ENCODE peak calls at places on chromosomes 4 and X, in seven cellular contexts. G, D, Z, S, N, A and Q are unnamed samples.

GRCh38 chr4:90318208-90318607 is 191.0 kb downstream of the CCSER1 start:
- DNase-seq in G (no peak), A (no peak), Z (no peak), N (peak), S (no peak), D (no peak), Q (peak)

GRCh38 chr4:185396724-185397402 is at the start of gene ANKRD37:
- DNase-seq in G (no peak), Z (no peak), N (peak), A (no peak), S (no peak), D (no peak), Q (peak)

GRCh38 chr4:75710246-75710645 is 14.1 kb upstream of the USO1 start:
- DNase-seq in G (no peak), N (no peak), Z (no peak), S (no peak), A (no peak), D (no peak), Q (no peak)

GRCh38 chrX:40095588-40096394 is 2.0 kb downstream of the BCOR start:
- DNase-seq in G (no peak), Z (no peak), N (peak), A (no peak), S (peak), D (no peak), Q (no peak)

GRCh38 chr4:160129439-160129838 is 1026.6 kb downstream of the RAPGEF2 start:
- DNase-seq in G (no peak), S (no peak), A (no peak), Z (no peak), N (peak), D (no peak), Q (peak)

GRCh38 chr4:67393699-67394281 is 151.5 kb downstream of the CENPC start:
- DNase-seq in N (peak), Z (peak), D (no peak), S (peak), G (no peak), A (no peak), Q (no peak)

GRCh38 chrX:66200050-66200664 is 36.1 kb downstream of the HEPH start:
- DNase-seq in A (no peak), G (no peak), Z (no peak), D (no peak), S (no peak), N (no peak), Q (no peak)

GRCh38 chr4:118954246-118954645 is 65.6 kb downstream of the SYNPO2 start:
- DNase-seq in G (no peak), D (no peak), S (peak), N (no peak), A (no peak), Z (no peak), Q (no peak)

GRCh38 chrX:103309860-103310591 is 764 bp downstream of the BEX2 start:
- DNase-seq in S (no peak), A (no peak), D (no peak), Z (no peak), G (peak), N (peak), Q (no peak)

GRCh38 chr4:124514588-124514987 is 197.9 kb downstream of the ANKRD50 start:
- DNase-seq in A (no peak), D (no peak), G (no peak), Z (no peak), S (no peak), N (no peak), Q (peak)

GRCh38 chr4:102180080-102180479 is 165.2 kb downstream of the SLC39A8 start:
- DNase-seq in A (no peak), Z (no peak), D (no peak), S (no peak), G (no peak), N (no peak), Q (no peak)

GRCh38 chr4:25103423-25103822 is 56.8 kb downstream of the SEPSECS start:
- DNase-seq in N (no peak), Z (no peak), A (no peak), D (no peak), S (no peak), G (peak), Q (no peak)

GRCh38 chrX:20015422-20015821 is 24.6 kb upstream of the BCLAF3 start:
- DNase-seq in G (no peak), A (no peak), N (no peak), Z (no peak), S (peak), D (no peak), Q (no peak)

GRCh38 chr4:1153567-1154090 is 18.8 kb downstream of the SPON2 start:
- DNase-seq in A (no peak), Z (no peak), G (no peak), D (no peak), S (no peak), N (no peak), Q (no peak)

GRCh38 chrX:150581093-150581775 is 12.8 kb downstream of the MTM1 start:
- DNase-seq in N (no peak), G (no peak), D (no peak), Z (peak), A (no peak), S (no peak), Q (no peak)

GRCh38 chr4:128796934-128797333 is 12.6 kb upstream of the JADE1 start:
- DNase-seq in S (no peak), A (no peak), N (no peak), Z (no peak), D (no peak), G (no peak), Q (peak)

GRCh38 chr4:182192511-182193181 is 50.6 kb upstream of the TENM3 start:
- DNase-seq in G (no peak), S (no peak), A (no peak), N (no peak), Z (no peak), D (no peak), Q (no peak)

GRCh38 chr4:51885371-51885770 is 42.4 kb downstream of the DCUN1D4 start:
- DNase-seq in N (peak), G (no peak), A (no peak), S (peak), Z (peak), D (no peak), Q (peak)

GRCh38 chrX:11171956-11172355 is 60.8 kb downstream of the HCCS start:
- DNase-seq in G (no peak), Z (no peak), S (no peak), D (no peak), A (no peak), N (no peak), Q (no peak)

DNA sequence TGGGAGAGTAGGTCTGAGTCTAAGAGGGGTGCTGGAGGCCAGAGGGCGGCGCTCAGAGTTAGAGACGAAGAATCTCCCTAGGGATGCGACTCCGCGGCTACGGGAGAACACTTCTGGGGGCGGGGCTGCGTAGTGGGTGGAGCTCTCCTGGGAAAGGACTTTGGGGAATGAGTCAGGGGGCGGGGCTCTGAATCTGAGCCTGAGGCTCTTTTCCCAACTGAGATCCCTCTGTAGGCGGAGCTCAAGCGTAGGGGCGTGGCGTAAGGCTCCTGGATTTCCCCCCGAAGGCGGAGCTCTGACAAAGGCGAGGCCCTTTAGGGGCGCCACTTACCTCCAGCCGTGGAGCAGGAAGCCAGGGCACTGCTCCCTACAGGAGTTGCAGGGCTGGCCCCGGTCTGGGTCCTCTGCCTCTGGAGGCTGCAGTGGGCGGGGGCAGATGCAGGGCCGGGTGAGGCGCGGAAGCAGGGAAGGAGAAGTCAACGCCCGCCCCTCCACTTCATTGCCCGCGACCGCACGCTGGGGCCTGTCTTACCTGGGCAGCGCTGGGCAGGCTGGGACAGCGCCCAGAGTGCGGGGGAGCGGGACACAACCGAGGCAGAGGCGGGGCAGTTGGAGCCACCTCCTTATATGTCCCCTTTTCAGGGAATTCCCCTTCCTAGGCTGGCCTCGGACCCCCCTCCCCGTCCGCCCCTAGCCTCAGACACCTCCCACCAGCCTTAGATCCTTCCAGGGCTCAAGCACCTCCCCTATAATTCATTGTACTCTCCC is 1.7 kb downstream of the PRICKLE3 start:
- DNase-seq in Z (peak), N (peak), G (peak), S (peak), D (peak), A (peak), Q (peak)
- TF ChIP-seq CTCF in Z (no peak), N (no peak), G (no peak), S (no peak), D (no peak), A (no peak), Q (no peak)

GRCh38 chrX:68686684-68687045 is 39.2 kb downstream of the STARD8 start:
- DNase-seq in G (no peak), Z (peak), S (no peak), A (peak), D (no peak), N (peak), Q (no peak)
- H3K4me3 ChIP-seq in G (peak), Z (peak), S (no peak), A (no peak), D (no peak), N (no peak), Q (peak)

DNA sequence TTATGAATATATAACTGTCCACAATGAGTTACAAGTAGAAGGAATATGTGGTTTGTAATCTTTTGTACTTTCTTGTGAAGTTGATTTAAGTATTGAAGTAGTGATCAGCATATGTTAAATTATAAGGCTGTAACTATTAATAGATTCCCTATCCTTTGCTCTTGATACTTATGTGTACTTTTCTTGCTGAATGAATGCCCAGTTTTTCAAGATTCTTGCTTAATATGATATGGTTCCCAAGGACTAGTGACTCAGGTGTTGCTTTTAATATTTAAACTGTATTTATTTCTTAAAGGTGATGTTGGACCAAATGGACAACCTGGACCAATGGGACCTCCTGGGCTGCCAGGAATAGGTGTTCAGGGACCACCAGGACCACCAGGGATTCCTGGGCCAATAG is 121.7 kb downstream of the IRS4 start:
- DNase-seq in Z (no peak), A (no peak), N (no peak), S (no peak), D (no peak), G (no peak), Q (no peak)
- TF ChIP-seq CTCF in Z (no peak), A (no peak), N (no peak), S (no peak), D (no peak), G (no peak), Q (no peak)

GRCh38 chrX:129961180-129962083 is 21.0 kb upstream of the BCORL1 start:
- DNase-seq in S (peak), N (peak), D (no peak), Z (peak), A (no peak), G (no peak), Q (no peak)
- H3K4me3 ChIP-seq in S (peak), N (no peak), D (no peak), Z (peak), A (no peak), G (no peak), Q (peak)

GRCh38 chr4:114378306-114378903 is 220.2 kb upstream of the UGT8 start:
- DNase-seq in D (no peak), Z (no peak), A (no peak), N (peak), S (no peak), G (no peak), Q (no peak)
- TF ChIP-seq CTCF in D (peak), Z (peak), A (peak), N (peak), S (peak), G (no peak), Q (peak)

GRCh38 chrX:12463873-12464272 is 325.6 kb downstream of the FRMPD4 start:
- DNase-seq in N (no peak), S (no peak), D (no peak), A (no peak), Z (no peak), G (no peak), Q (no peak)

GRCh38 chrX:12471061-12471460 is 320.2 kb upstream of the PRPS2 start:
- DNase-seq in A (no peak), N (no peak), G (no peak), S (no peak), D (no peak), Z (no peak), Q (no peak)

GRCh38 chrX:12469296-12469695 is 321.9 kb upstream of the PRPS2 start:
- DNase-seq in Z (no peak), S (no peak), D (no peak), G (no peak), A (no peak), N (no peak), Q (no peak)
- H3K4me3 ChIP-seq in Z (no peak), S (no peak), D (no peak), G (no peak), A (no peak), N (no peak), Q (no peak)

GRCh38 chrX:133250184-133251080 is 32.3 kb upstream of the TFDP3 start:
- DNase-seq in N (no peak), S (no peak), A (no peak), Z (no peak), G (no peak), D (no peak), Q (no peak)

GRCh38 chrX:133246921-133247320 is 28.8 kb upstream of the TFDP3 start:
- DNase-seq in A (no peak), G (no peak), S (no peak), N (no peak), D (no peak), Z (no peak), Q (no peak)

GRCh38 chrX:133248177-133248576 is 30.0 kb upstream of the TFDP3 start:
- DNase-seq in Z (no peak), A (no peak), D (no peak), S (no peak), G (no peak), N (no peak), Q (no peak)

GRCh38 chrX:133254666-133255065 is 36.5 kb upstream of the TFDP3 start:
- DNase-seq in Z (no peak), N (no peak), S (no peak), G (no peak), A (no peak), D (no peak), Q (no peak)

DNA sequence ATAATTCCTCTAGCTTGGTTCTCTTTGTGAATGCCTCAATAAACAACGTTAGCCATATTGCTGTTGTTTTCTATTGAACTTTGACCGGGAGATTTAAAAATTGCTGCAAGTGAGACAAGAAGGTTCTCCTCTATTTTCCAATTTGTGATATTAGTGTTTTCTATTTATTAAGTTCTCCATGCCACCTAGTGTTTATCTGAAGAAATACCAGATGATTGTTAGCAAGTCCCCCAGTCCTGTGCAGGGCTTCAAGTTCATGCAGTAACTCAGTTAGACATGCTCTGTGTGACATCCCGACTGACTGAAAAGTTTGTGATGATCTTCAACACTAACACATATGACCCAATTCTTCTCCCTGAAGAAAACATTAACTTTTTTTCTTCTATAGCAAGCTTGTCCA is 31.5 kb upstream of the TFDP3 start:
- DNase-seq in G (no peak), S (no peak), Z (peak), N (no peak), D (no peak), A (no peak), Q (no peak)
- TF ChIP-seq CTCF in G (no peak), S (no peak), Z (no peak), N (peak), D (no peak), A (no peak), Q (peak)

DNA sequence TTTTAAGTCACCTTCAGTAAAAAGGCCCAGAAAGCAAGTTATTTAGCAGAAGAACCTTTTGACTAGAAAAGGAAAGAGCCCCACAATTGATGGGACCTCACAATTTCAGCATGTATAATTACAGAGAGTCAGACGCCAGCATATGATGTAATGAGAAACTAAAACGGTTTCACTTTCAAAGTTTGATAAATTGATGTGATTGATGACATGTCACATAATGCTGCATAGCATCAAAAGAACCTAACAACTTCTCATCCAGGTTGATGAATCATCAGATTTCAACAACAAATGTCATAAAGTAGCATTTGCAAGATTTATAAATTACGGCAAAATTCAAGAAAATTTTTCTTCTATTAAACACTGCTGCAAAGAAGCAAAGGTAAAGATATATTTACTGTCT is 3.9 kb upstream of the GAR1 start:
- DNase-seq in N (no peak), D (no peak), A (no peak), G (no peak), Z (no peak), S (no peak), Q (no peak)
- H3K4me3 ChIP-seq in N (no peak), D (no peak), A (no peak), G (no peak), Z (no peak), S (no peak), Q (no peak)

GRCh38 chr4:11495818-11496217 is 67.1 kb upstream of the HS3ST1 start:
- DNase-seq in N (no peak), D (no peak), S (no peak), Z (no peak), A (no peak), G (no peak), Q (no peak)

GRCh38 chr4:11496313-11496956 is 67.7 kb upstream of the HS3ST1 start:
- DNase-seq in N (no peak), G (no peak), Z (no peak), D (no peak), A (no peak), S (no peak), Q (no peak)

GRCh38 chr4:11497972-11498371 is 69.3 kb upstream of the HS3ST1 start:
- DNase-seq in N (no peak), A (no peak), Z (no peak), D (no peak), S (no peak), G (no peak), Q (no peak)

GRCh38 chr4:11495291-11495690 is 66.6 kb upstream of the HS3ST1 start:
- DNase-seq in A (no peak), N (no peak), G (no peak), D (no peak), S (no peak), Z (no peak), Q (no peak)

GRCh38 chr4:11497212-11497806 is 68.6 kb upstream of the HS3ST1 start:
- DNase-seq in D (no peak), S (no peak), G (no peak), N (no peak), A (no peak), Z (no peak), Q (no peak)
- TF ChIP-seq CTCF in D (no peak), S (no peak), G (no peak), N (no peak), A (no peak), Z (no peak), Q (no peak)

GRCh38 chrX:13756381-13756780 is 21.8 kb downstream of the OFD1 start:
- DNase-seq in G (no peak), S (no peak), N (no peak), D (no peak), A (no peak), Z (no peak), Q (no peak)
- H3K4me3 ChIP-seq in G (no peak), S (no peak), N (no peak), D (no peak), A (no peak), Z (no peak), Q (no peak)